ENCODE peak calls at places on chromosomes 7 and 10, in ten cellular contexts. E is effector memory CD8-positive, alpha-beta T cell; S is lung microvascular endothelial cell; O is choroid plexus epithelial cell; Z is BE2C; I is lower leg skin; Y is posterior vena cava; V is NCI-H2081; M is left ventricle myocardium inferior; W is H7. A is an unnamed sample.

GRCh38 chr7:70857793-70858545 is 274.0 kb upstream of the GALNT17 start:
- DNase-seq in E (no peak), S (no peak), O (no peak), Z (no peak), M (no peak), I (no peak), Y (no peak), V (no peak), W (peak), A (no peak)

GRCh38 chr10:130491011-130491697 is 355.0 kb downstream of the GLRX3 start:
- DNase-seq in Y (peak), V (no peak), W (no peak), I (peak), O (no peak), E (no peak), Z (no peak), M (no peak), S (no peak), A (no peak)

GRCh38 chr10:32028710-32029109 is 27.5 kb downstream of the KIF5B start:
- DNase-seq in V (no peak), Y (no peak), O (no peak), W (no peak), E (no peak), S (no peak), I (no peak), M (no peak), Z (no peak), A (no peak)

GRCh38 chr7:41052736-41053135 is 650.2 kb downstream of the INHBA start:
- DNase-seq in Z (no peak), E (no peak), O (no peak), V (no peak), M (no peak), I (no peak), S (no peak), W (no peak), Y (no peak), A (no peak)

GRCh38 chr7:127803626-127804025 is 151.6 kb downstream of the SND1 start:
- DNase-seq in Z (peak), S (no peak), Y (no peak), V (no peak), E (no peak), I (no peak), M (no peak), W (no peak), O (no peak), A (no peak)

GRCh38 chr10:47087667-47088066 is 176.4 kb downstream of the PTPN20 start:
- DNase-seq in S (no peak), E (no peak), W (peak), Y (no peak), Z (no peak), M (no peak), V (no peak), O (no peak), I (no peak), A (no peak)

GRCh38 chr7:106405697-106406141 is 120.9 kb upstream of the NAMPT start:
- DNase-seq in S (no peak), M (no peak), I (no peak), Y (no peak), V (no peak), O (no peak), W (no peak), Z (no peak), E (no peak), A (no peak)

GRCh38 chr7:35035511-35035921 is 1.8 kb downstream of the DPY19L1 start:
- DNase-seq in Y (no peak), W (peak), S (peak), M (no peak), O (peak), Z (no peak), E (peak), V (peak), I (no peak), A (no peak)

GRCh38 chr7:74479961-74480829 is 26.5 kb downstream of the GTF2IRD1 start:
- DNase-seq in W (peak), M (peak), I (peak), S (peak), V (peak), Z (peak), E (no peak), O (peak), Y (peak), A (peak)

GRCh38 chr10:124539935-124540641 is 78.5 kb downstream of the LHPP start:
- DNase-seq in Z (peak), M (peak), I (peak), V (peak), W (peak), E (peak), O (peak), S (peak), Y (peak), A (no peak)

GRCh38 chr10:75261813-75262725 is 26.3 kb upstream of the COMTD1 start:
- DNase-seq in V (peak), W (peak), M (no peak), Z (peak), Y (peak), I (no peak), O (peak), S (peak), E (no peak), A (no peak)

GRCh38 chr7:50739744-50740455 is 42.8 kb downstream of the GRB10 start:
- DNase-seq in I (no peak), V (no peak), O (no peak), E (peak), S (peak), M (no peak), Z (no peak), Y (no peak), W (no peak), A (no peak)

GRCh38 chr10:46198516-46198915 is 88.3 kb upstream of the ANTXRL start:
- DNase-seq in Y (no peak), W (no peak), E (no peak), O (peak), M (no peak), S (no peak), V (no peak), Z (no peak), I (no peak), A (no peak)

GRCh38 chr10:103765981-103766380 is 89.4 kb downstream of the SH3PXD2A start:
- DNase-seq in M (peak), V (no peak), W (no peak), Z (peak), Y (no peak), I (no peak), O (no peak), S (no peak), E (peak), A (no peak)

GRCh38 chr10:102135956-102136526 is 3.2 kb downstream of the PPRC1 start:
- DNase-seq in Y (no peak), Z (no peak), O (no peak), E (no peak), W (no peak), S (no peak), I (no peak), M (no peak), V (peak), A (no peak)

GRCh38 chr10:79374312-79375191 is 27.3 kb downstream of the PPIF start:
- DNase-seq in Y (peak), W (peak), I (peak), S (peak), Z (peak), E (peak), M (peak), V (peak), O (peak), A (peak)

GRCh38 chr7:41993173-41993867 is 243.7 kb downstream of the GLI3 start:
- DNase-seq in Z (no peak), E (no peak), M (no peak), S (no peak), O (peak), W (no peak), I (no peak), V (no peak), Y (no peak), A (no peak)

GRCh38 chr7:129359176-129359575 is 75.1 kb upstream of the STRIP2 start:
- DNase-seq in Y (no peak), E (no peak), I (no peak), V (no peak), S (no peak), O (no peak), Z (no peak), W (no peak), M (no peak), A (no peak)

GRCh38 chr10:123272171-123272570 is 118.0 kb downstream of the BUB3 start:
- DNase-seq in V (no peak), I (no peak), W (peak), O (peak), Z (no peak), S (no peak), E (no peak), Y (no peak), M (no peak), A (no peak)

GRCh38 chr7:1844956-1845390 is 174.9 kb downstream of the ELFN1 start:
- DNase-seq in Y (peak), Z (peak), M (peak), I (peak), E (no peak), O (no peak), V (no peak), S (no peak), W (no peak), A (no peak)

GRCh38 chr7:90825779-90826178 is 229.7 kb downstream of the CDK14 start:
- DNase-seq in E (no peak), S (no peak), V (no peak), I (no peak), M (no peak), Y (no peak), Z (no peak), O (peak), W (no peak), A (no peak)

GRCh38 chr10:110632591-110633215 is 11.4 kb upstream of the RBM20 start:
- DNase-seq in V (no peak), M (no peak), O (no peak), I (no peak), Z (no peak), Y (no peak), W (no peak), S (no peak), E (no peak), A (no peak)

GRCh38 chr10:115818015-115818414 is 455.0 kb downstream of the GFRA1 start:
- DNase-seq in V (no peak), I (no peak), E (no peak), W (no peak), Z (no peak), M (no peak), Y (no peak), O (peak), S (no peak), A (no peak)

GRCh38 chr7:12111461-12112405 is 99.4 kb upstream of the TMEM106B start:
- DNase-seq in V (no peak), Y (peak), O (peak), S (peak), E (no peak), Z (peak), M (no peak), I (peak), W (peak), A (no peak)

GRCh38 chr7:78473011-78473410 is 674.4 kb downstream of the PHTF2 start:
- DNase-seq in I (no peak), Z (no peak), W (no peak), E (no peak), Y (no peak), V (no peak), S (no peak), M (no peak), O (no peak), A (no peak)

GRCh38 chr10:21733710-21734109 is 199.7 kb downstream of the MLLT10 start:
- DNase-seq in Z (no peak), W (no peak), S (peak), V (no peak), I (no peak), M (no peak), E (no peak), O (peak), Y (no peak), A (no peak)

GRCh38 chr7:155962968-155963300 is 150.7 kb upstream of the SHH start:
- DNase-seq in M (no peak), W (no peak), V (no peak), Z (no peak), E (no peak), I (peak), S (no peak), O (no peak), Y (no peak), A (peak)

GRCh38 chr10:121974019-121974534 is 940 bp downstream of the NSMCE4A start:
- DNase-seq in Z (no peak), I (peak), M (no peak), E (no peak), Y (no peak), S (no peak), W (no peak), V (no peak), O (no peak), A (no peak)

GRCh38 chr7:87369216-87369615 is 23.8 kb downstream of the CROT start:
- DNase-seq in Z (no peak), E (no peak), I (no peak), S (no peak), Y (no peak), W (no peak), M (no peak), V (no peak), O (no peak), A (no peak)

GRCh38 chr10:100006241-100006886 is 3.4 kb downstream of the DNMBP start:
- DNase-seq in S (peak), V (no peak), W (no peak), M (no peak), O (peak), Z (no peak), E (no peak), Y (no peak), I (no peak), A (no peak)

GRCh38 chr10:66627156-66627555 is 298.7 kb upstream of the LRRTM3 start:
- DNase-seq in V (peak), Z (peak), I (no peak), O (peak), S (no peak), W (peak), M (no peak), E (no peak), Y (no peak), A (no peak)

GRCh38 chr10:32070645-32071044 is 14.4 kb upstream of the KIF5B start:
- DNase-seq in E (no peak), Z (no peak), W (no peak), Y (no peak), V (peak), I (no peak), M (no peak), O (no peak), S (no peak), A (no peak)

GRCh38 chr7:75931676-75932075 is 16.7 kb downstream of the POR start:
- DNase-seq in Z (no peak), O (no peak), I (no peak), S (peak), W (no peak), V (peak), M (no peak), E (no peak), Y (no peak), A (no peak)

GRCh38 chr10:12741255-12741915 is 260.1 kb downstream of the CCDC3 start:
- DNase-seq in V (no peak), Y (peak), W (no peak), Z (no peak), O (no peak), E (no peak), I (no peak), S (no peak), M (peak), A (peak)

GRCh38 chr10:127398140-127398966 is 150.8 kb upstream of the NPS start:
- DNase-seq in S (peak), Z (peak), Y (no peak), M (no peak), E (no peak), I (peak), W (no peak), O (peak), V (no peak), A (no peak)

GRCh38 chr10:62724465-62724864 is 80.1 kb upstream of the ADO start:
- DNase-seq in Z (peak), V (no peak), S (no peak), Y (no peak), M (no peak), O (no peak), I (no peak), W (no peak), E (no peak), A (no peak)

GRCh38 chr10:60944159-60944909 is at the start of gene RHOBTB1:
- DNase-seq in Z (peak), M (peak), E (peak), O (peak), V (peak), I (peak), Y (peak), S (peak), W (peak), A (peak)